ENCODE peak calls at places on chromosomes 13 and 19, in five cellular contexts. One of them, this sample, is unnamed.

GRCh38 chr19:49340069-49340864 is 5.1 kb downstream of the CD37 start:
- DNase-seq in omental fat pad: no peak
- DNase-seq in AG04450: no peak
- DNase-seq in lower leg skin: no peak
- DNase-seq in Calu3: peak; percentile 67
- DNase-seq in this sample: no peak

GRCh38 chr19:54937926-54938325 is 9.4 kb downstream of the NLRP7 start:
- DNase-seq in Calu3: no peak
- DNase-seq in omental fat pad: no peak
- DNase-seq in AG04450: no peak
- DNase-seq in lower leg skin: no peak
- DNase-seq in this sample: no peak

GRCh38 chr13:113916330-113916815 is 52.5 kb upstream of the GAS6 start:
- DNase-seq in omental fat pad: no peak
- DNase-seq in Calu3: no peak
- DNase-seq in lower leg skin: peak; percentile 48
- DNase-seq in AG04450: no peak
- DNase-seq in this sample: no peak

GRCh38 chr13:48723168-48723567 is 69.4 kb downstream of the CYSLTR2 start:
- DNase-seq in lower leg skin: no peak
- DNase-seq in AG04450: no peak
- DNase-seq in omental fat pad: no peak
- DNase-seq in Calu3: no peak
- DNase-seq in this sample: no peak

GRCh38 chr19:33906578-33907335 is 110.1 kb downstream of the KCTD15 start:
- DNase-seq in omental fat pad: no peak
- DNase-seq in lower leg skin: no peak
- DNase-seq in AG04450: no peak
- DNase-seq in Calu3: no peak
- DNase-seq in this sample: peak; percentile 27

GRCh38 chr13:18949489-18949761 is 232.2 kb downstream of the TUBA3C start:
- DNase-seq in Calu3: no peak
- DNase-seq in omental fat pad: no peak
- DNase-seq in lower leg skin: no peak
- DNase-seq in AG04450: no peak
- DNase-seq in this sample: no peak

GRCh38 chr19:22814124-22814523 is 18.0 kb upstream of the ZNF723 start:
- DNase-seq in omental fat pad: no peak
- DNase-seq in Calu3: no peak
- DNase-seq in lower leg skin: no peak
- DNase-seq in AG04450: no peak
- DNase-seq in this sample: no peak

GRCh38 chr13:62875118-62875640 is 1459.5 kb upstream of the PCDH20 start:
- DNase-seq in lower leg skin: no peak
- DNase-seq in omental fat pad: no peak
- DNase-seq in Calu3: no peak
- DNase-seq in AG04450: no peak
- DNase-seq in this sample: peak; percentile 36

GRCh38 chr13:113559901-113560644 is 24.5 kb upstream of the TFDP1 start:
- DNase-seq in omental fat pad: no peak
- DNase-seq in lower leg skin: peak; percentile 5
- DNase-seq in AG04450: no peak
- DNase-seq in Calu3: no peak
- DNase-seq in this sample: no peak

GRCh38 chr19:38693380-38694223 is 46.2 kb downstream of the ACTN4 start:
- DNase-seq in AG04450: no peak
- DNase-seq in Calu3: peak; percentile 97
- DNase-seq in lower leg skin: no peak
- DNase-seq in omental fat pad: no peak
- DNase-seq in this sample: peak; percentile 59

GRCh38 chr19:49210108-49210900 is 52.7 kb downstream of the TRPM4 start:
- DNase-seq in lower leg skin: no peak
- DNase-seq in omental fat pad: no peak
- DNase-seq in AG04450: no peak
- DNase-seq in Calu3: peak; percentile 34
- DNase-seq in this sample: peak; percentile 17

GRCh38 chr13:30934381-30934780 is 1.9 kb downstream of the TEX26 start:
- DNase-seq in lower leg skin: no peak
- DNase-seq in Calu3: no peak
- DNase-seq in AG04450: no peak
- DNase-seq in omental fat pad: no peak
- DNase-seq in this sample: no peak

GRCh38 chr13:55493297-55493696 is 1647.4 kb upstream of the PRR20A start:
- DNase-seq in Calu3: no peak
- DNase-seq in lower leg skin: no peak
- DNase-seq in omental fat pad: no peak
- DNase-seq in AG04450: no peak
- DNase-seq in this sample: no peak

GRCh38 chr19:46392252-46392801 is 21.0 kb downstream of the CCDC8 start:
- DNase-seq in omental fat pad: no peak
- DNase-seq in Calu3: no peak
- DNase-seq in lower leg skin: no peak
- DNase-seq in AG04450: no peak
- DNase-seq in this sample: no peak

GRCh38 chr13:57409656-57410055 is 221.9 kb upstream of the PCDH17 start:
- DNase-seq in Calu3: no peak
- DNase-seq in omental fat pad: no peak
- DNase-seq in lower leg skin: no peak
- DNase-seq in AG04450: no peak
- DNase-seq in this sample: no peak

GRCh38 chr13:44718467-44718866 is 142.3 kb upstream of the TSC22D1 start:
- DNase-seq in omental fat pad: no peak
- DNase-seq in lower leg skin: no peak
- DNase-seq in AG04450: no peak
- DNase-seq in Calu3: no peak
- DNase-seq in this sample: no peak

GRCh38 chr13:66532146-66532545 is 698.0 kb downstream of the PCDH9 start:
- DNase-seq in omental fat pad: no peak
- DNase-seq in Calu3: no peak
- DNase-seq in lower leg skin: no peak
- DNase-seq in AG04450: peak; percentile 62
- DNase-seq in this sample: peak; percentile 34

GRCh38 chr13:111343186-111343805 is 22.9 kb downstream of the TEX29 start:
- DNase-seq in lower leg skin: no peak
- DNase-seq in omental fat pad: no peak
- DNase-seq in Calu3: no peak
- DNase-seq in AG04450: no peak
- DNase-seq in this sample: no peak

GRCh38 chr19:40717880-40718773 is 1.2 kb downstream of the ITPKC start:
- DNase-seq in lower leg skin: peak; percentile 59
- DNase-seq in omental fat pad: no peak
- DNase-seq in AG04450: no peak
- DNase-seq in Calu3: peak; percentile 42
- DNase-seq in this sample: peak; percentile 56

GRCh38 chr13:87677334-87678234 is 6.4 kb downstream of the SLITRK5 start:
- DNase-seq in omental fat pad: no peak
- DNase-seq in lower leg skin: no peak
- DNase-seq in AG04450: no peak
- DNase-seq in Calu3: no peak
- DNase-seq in this sample: no peak

GRCh38 chr13:46515793-46516192 is 37.2 kb upstream of the LRCH1 start:
- DNase-seq in AG04450: no peak
- DNase-seq in Calu3: no peak
- DNase-seq in omental fat pad: no peak
- DNase-seq in lower leg skin: no peak
- DNase-seq in this sample: no peak

GRCh38 chr13:45178349-45179142 is 22.3 kb downstream of the KCTD4 start:
- DNase-seq in omental fat pad: no peak
- DNase-seq in AG04450: peak; percentile 72
- DNase-seq in Calu3: no peak
- DNase-seq in lower leg skin: no peak
- DNase-seq in this sample: peak; percentile 14

GRCh38 chr13:77507931-77508776 is 27.4 kb upstream of the SCEL start:
- DNase-seq in Calu3: peak; percentile 21
- DNase-seq in omental fat pad: no peak
- DNase-seq in lower leg skin: no peak
- DNase-seq in AG04450: no peak
- DNase-seq in this sample: peak; percentile 90

GRCh38 chr13:50617134-50617721 is 226.3 kb downstream of the DLEU7 start:
- DNase-seq in Calu3: no peak
- DNase-seq in lower leg skin: no peak
- DNase-seq in AG04450: no peak
- DNase-seq in omental fat pad: no peak
- DNase-seq in this sample: peak; percentile 78

GRCh38 chr13:40682449-40683240 is 16.2 kb upstream of the FOXO1 start:
- DNase-seq in AG04450: no peak
- DNase-seq in lower leg skin: no peak
- DNase-seq in Calu3: no peak
- DNase-seq in omental fat pad: no peak
- DNase-seq in this sample: peak; percentile 25

GRCh38 chr19:4374451-4375163 is 25.7 kb downstream of the SH3GL1 start:
- DNase-seq in Calu3: peak; percentile 75
- DNase-seq in lower leg skin: peak; percentile 77
- DNase-seq in AG04450: no peak
- DNase-seq in omental fat pad: peak; percentile 49
- DNase-seq in this sample: peak; percentile 96

GRCh38 chr13:83499286-83499685 is 383.0 kb downstream of the SLITRK1 start:
- DNase-seq in AG04450: no peak
- DNase-seq in lower leg skin: no peak
- DNase-seq in omental fat pad: no peak
- DNase-seq in Calu3: no peak
- DNase-seq in this sample: no peak

GRCh38 chr13:41668130-41668757 is 210.9 kb downstream of the RGCC start:
- DNase-seq in Calu3: peak; percentile 39
- DNase-seq in AG04450: peak; percentile 85
- DNase-seq in lower leg skin: peak; percentile 63
- DNase-seq in omental fat pad: no peak
- DNase-seq in this sample: peak; percentile 90

GRCh38 chr19:39818626-39819097 is 15.3 kb downstream of the DYRK1B start:
- DNase-seq in omental fat pad: no peak
- DNase-seq in AG04450: no peak
- DNase-seq in lower leg skin: no peak
- DNase-seq in Calu3: no peak
- DNase-seq in this sample: no peak

GRCh38 chr13:114077938-114078335 is 54.5 kb downstream of the RASA3 start:
- DNase-seq in lower leg skin: no peak
- DNase-seq in Calu3: no peak
- DNase-seq in omental fat pad: peak; percentile 16
- DNase-seq in AG04450: no peak
- DNase-seq in this sample: no peak

GRCh38 chr13:25170554-25171107 is 1.5 kb downstream of the AMER2 start:
- DNase-seq in Calu3: no peak
- DNase-seq in lower leg skin: no peak
- DNase-seq in AG04450: no peak
- DNase-seq in omental fat pad: no peak
- DNase-seq in this sample: no peak

GRCh38 chr13:29402168-29402621 is 193.3 kb downstream of the SLC7A1 start:
- DNase-seq in lower leg skin: no peak
- DNase-seq in AG04450: peak; percentile 15
- DNase-seq in Calu3: no peak
- DNase-seq in omental fat pad: no peak
- DNase-seq in this sample: no peak

GRCh38 chr19:16060294-16060693 is 16.0 kb upstream of the TPM4 start:
- DNase-seq in omental fat pad: no peak
- DNase-seq in lower leg skin: no peak
- DNase-seq in AG04450: no peak
- DNase-seq in Calu3: no peak
- DNase-seq in this sample: no peak
- TF ChIP-seq CTCF in omental fat pad: no peak
- TF ChIP-seq CTCF in lower leg skin: no peak
- TF ChIP-seq CTCF in AG04450: no peak
- TF ChIP-seq CTCF in Calu3: no peak
- TF ChIP-seq CTCF in this sample: no peak

DNA sequence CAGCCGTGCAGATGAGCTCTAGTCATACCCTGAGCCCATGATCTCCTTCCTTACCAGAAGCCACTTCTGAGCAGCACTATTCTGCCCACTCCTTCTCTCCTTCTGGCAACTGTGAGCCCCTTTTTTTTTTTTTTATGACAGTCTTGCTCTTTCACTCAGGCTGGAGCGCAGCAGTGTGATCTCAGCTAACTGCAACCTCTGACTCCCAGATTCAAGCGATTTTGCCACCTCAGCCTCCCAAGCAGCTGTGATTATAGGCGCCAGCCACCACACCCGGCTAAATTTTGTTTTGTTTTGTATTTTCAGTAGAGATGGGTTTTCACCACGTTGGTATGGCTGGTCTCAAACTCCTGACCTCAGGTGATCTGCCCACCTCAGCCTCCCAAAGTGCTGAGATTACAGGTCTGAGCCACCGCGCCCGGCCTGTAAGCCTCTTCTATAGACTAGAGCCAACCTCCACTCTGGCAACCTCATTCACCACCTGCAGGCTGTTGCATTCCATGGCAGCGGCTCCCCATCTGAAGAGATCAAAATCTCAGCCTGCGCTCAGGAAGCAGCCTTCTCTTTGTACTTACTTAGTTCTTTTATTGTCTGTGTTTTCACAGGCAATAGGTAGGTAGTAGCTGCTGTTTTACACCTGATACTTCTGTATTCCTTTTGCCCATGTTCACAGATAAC is 34.8 kb upstream of the NDFIP2 start:
- DNase-seq in Calu3: no peak
- DNase-seq in omental fat pad: no peak
- DNase-seq in lower leg skin: no peak
- DNase-seq in AG04450: no peak
- DNase-seq in this sample: no peak
- TF ChIP-seq CTCF in Calu3: no peak
- TF ChIP-seq CTCF in omental fat pad: no peak
- TF ChIP-seq CTCF in lower leg skin: no peak
- TF ChIP-seq CTCF in AG04450: no peak
- TF ChIP-seq CTCF in this sample: no peak

DNA sequence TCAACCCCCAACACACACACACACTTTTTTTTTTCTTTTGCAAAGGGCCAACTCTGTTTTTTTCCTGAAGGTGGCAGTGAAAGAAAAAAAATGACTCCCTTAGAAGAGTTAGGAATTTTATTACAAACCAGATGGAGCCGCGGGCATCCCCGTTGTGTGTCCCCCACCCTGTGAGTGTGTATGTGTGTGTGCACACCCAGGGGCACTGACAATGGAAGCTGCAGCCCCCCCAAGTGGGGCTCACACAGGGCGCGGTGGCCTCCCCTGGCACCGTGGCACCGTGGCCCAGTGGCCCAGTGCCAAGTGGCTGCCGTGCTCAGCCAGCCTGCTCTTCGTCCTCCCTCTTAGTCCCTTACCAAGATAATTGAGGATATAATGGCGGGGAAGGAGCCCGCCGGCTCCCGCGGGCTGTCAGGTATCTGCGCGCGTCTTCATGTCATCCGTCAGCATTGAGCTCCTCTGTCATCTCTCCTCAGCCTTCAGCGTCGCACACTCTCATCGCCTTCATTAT is 314.1 kb downstream of the ZNF536 start:
- DNase-seq in Calu3: no peak
- DNase-seq in omental fat pad: no peak
- DNase-seq in lower leg skin: no peak
- DNase-seq in AG04450: no peak
- DNase-seq in this sample: no peak
- TF ChIP-seq CTCF in Calu3: no peak
- TF ChIP-seq CTCF in omental fat pad: no peak
- TF ChIP-seq CTCF in lower leg skin: no peak
- TF ChIP-seq CTCF in AG04450: no peak
- TF ChIP-seq CTCF in this sample: no peak

GRCh38 chr13:104105418-104106355 is 1039.5 kb upstream of the SLC10A2 start:
- DNase-seq in lower leg skin: no peak
- DNase-seq in AG04450: no peak
- DNase-seq in Calu3: peak; percentile 8
- DNase-seq in omental fat pad: no peak
- DNase-seq in this sample: no peak

GRCh38 chr13:104111031-104111430 is 1044.8 kb upstream of the SLC10A2 start:
- DNase-seq in omental fat pad: no peak
- DNase-seq in Calu3: no peak
- DNase-seq in AG04450: no peak
- DNase-seq in lower leg skin: no peak
- DNase-seq in this sample: no peak

GRCh38 chr13:104106705-104107393 is 1040.6 kb upstream of the SLC10A2 start:
- DNase-seq in Calu3: peak; percentile 60
- DNase-seq in omental fat pad: no peak
- DNase-seq in lower leg skin: no peak
- DNase-seq in AG04450: no peak
- DNase-seq in this sample: no peak
- TF ChIP-seq CTCF in Calu3: no peak
- TF ChIP-seq CTCF in omental fat pad: no peak
- TF ChIP-seq CTCF in lower leg skin: no peak
- TF ChIP-seq CTCF in AG04450: no peak
- TF ChIP-seq CTCF in this sample: no peak

This sample was measured in MCF 10A.